ENCODE peak calls at places on chromosomes 7 and 10, in ten cellular contexts. E, S, M, N, K, Q, I, T, R and B are unnamed samples.
A peak's percentile ranks its signal among the peaks of the same experiment; 100 is the strongest.

GRCh38 chr7:75961194-75961593 is 33.2 kb downstream of the TMEM120A start:
- DNase-seq in R (no peak), N (no peak), I (peak; percentile 65), S (peak; percentile 9), E (no peak), Q (no peak), T (no peak), K (no peak), M (no peak), B (no peak)

GRCh38 chr7:27346531-27347260 is 104.1 kb downstream of the EVX1 start:
- DNase-seq in R (peak; percentile 84), T (no peak), E (peak; percentile 78), N (peak; percentile 32), I (peak; percentile 33), M (peak; percentile 82), S (no peak), K (peak; percentile 54), Q (no peak), B (no peak)

GRCh38 chr10:102565793-102566192 is 62.0 kb downstream of the SUFU start:
- DNase-seq in M (no peak), E (no peak), T (no peak), N (no peak), R (no peak), I (peak; percentile 97), Q (no peak), K (peak; percentile 93), S (no peak), B (no peak)

GRCh38 chr10:47246409-47247189 is 53.4 kb upstream of the GDF10 start:
- DNase-seq in K (peak; percentile 29), Q (peak; percentile 42), M (no peak), R (no peak), T (no peak), I (no peak), E (no peak), S (no peak), N (no peak), B (no peak)

GRCh38 chr10:130809761-130810515 is 501.6 kb downstream of the TCERG1L start:
- DNase-seq in T (no peak), M (no peak), K (peak; percentile 70), S (no peak), E (no peak), Q (no peak), R (no peak), I (no peak), N (no peak), B (no peak)

GRCh38 chr10:113261806-113262205 is 291.0 kb upstream of the HABP2 start:
- DNase-seq in M (no peak), R (no peak), N (no peak), I (no peak), T (no peak), E (no peak), S (no peak), Q (no peak), K (no peak), B (no peak)

GRCh38 chr7:50792342-50793114 is 9.8 kb upstream of the GRB10 start:
- DNase-seq in K (peak; percentile 78), Q (peak; percentile 81), E (no peak), R (peak; percentile 58), M (peak; percentile 47), I (peak; percentile 67), S (no peak), T (no peak), N (peak; percentile 45), B (peak; percentile 67)

GRCh38 chr7:4830176-4830575 is 31.7 kb downstream of the PAPOLB start:
- DNase-seq in E (no peak), I (peak; percentile 93), Q (no peak), M (peak; percentile 35), S (peak; percentile 50), K (peak; percentile 94), T (peak; percentile 55), N (no peak), R (peak; percentile 57), B (peak; percentile 90)

GRCh38 chr10:116990276-116990800 is 14.6 kb downstream of the SHTN1 start:
- DNase-seq in N (no peak), M (no peak), I (no peak), R (no peak), S (no peak), K (no peak), Q (no peak), E (no peak), T (no peak), B (no peak)

GRCh38 chr7:36814311-36814710 is 90.0 kb upstream of the AOAH start:
- DNase-seq in T (no peak), E (no peak), K (no peak), Q (no peak), N (no peak), M (no peak), S (no peak), I (no peak), R (no peak), B (no peak)

GRCh38 chr10:85548038-85548437 is 818.6 kb downstream of the GRID1 start:
- DNase-seq in Q (no peak), I (peak; percentile 10), E (peak; percentile 76), S (peak; percentile 17), T (peak; percentile 6), M (peak; percentile 43), N (no peak), R (no peak), K (peak; percentile 64), B (peak; percentile 57)

GRCh38 chr10:129849853-129850252 is 114.2 kb downstream of the EBF3 start:
- DNase-seq in K (no peak), N (no peak), M (no peak), S (no peak), R (no peak), T (no peak), I (no peak), E (no peak), Q (no peak), B (no peak)

DNA sequence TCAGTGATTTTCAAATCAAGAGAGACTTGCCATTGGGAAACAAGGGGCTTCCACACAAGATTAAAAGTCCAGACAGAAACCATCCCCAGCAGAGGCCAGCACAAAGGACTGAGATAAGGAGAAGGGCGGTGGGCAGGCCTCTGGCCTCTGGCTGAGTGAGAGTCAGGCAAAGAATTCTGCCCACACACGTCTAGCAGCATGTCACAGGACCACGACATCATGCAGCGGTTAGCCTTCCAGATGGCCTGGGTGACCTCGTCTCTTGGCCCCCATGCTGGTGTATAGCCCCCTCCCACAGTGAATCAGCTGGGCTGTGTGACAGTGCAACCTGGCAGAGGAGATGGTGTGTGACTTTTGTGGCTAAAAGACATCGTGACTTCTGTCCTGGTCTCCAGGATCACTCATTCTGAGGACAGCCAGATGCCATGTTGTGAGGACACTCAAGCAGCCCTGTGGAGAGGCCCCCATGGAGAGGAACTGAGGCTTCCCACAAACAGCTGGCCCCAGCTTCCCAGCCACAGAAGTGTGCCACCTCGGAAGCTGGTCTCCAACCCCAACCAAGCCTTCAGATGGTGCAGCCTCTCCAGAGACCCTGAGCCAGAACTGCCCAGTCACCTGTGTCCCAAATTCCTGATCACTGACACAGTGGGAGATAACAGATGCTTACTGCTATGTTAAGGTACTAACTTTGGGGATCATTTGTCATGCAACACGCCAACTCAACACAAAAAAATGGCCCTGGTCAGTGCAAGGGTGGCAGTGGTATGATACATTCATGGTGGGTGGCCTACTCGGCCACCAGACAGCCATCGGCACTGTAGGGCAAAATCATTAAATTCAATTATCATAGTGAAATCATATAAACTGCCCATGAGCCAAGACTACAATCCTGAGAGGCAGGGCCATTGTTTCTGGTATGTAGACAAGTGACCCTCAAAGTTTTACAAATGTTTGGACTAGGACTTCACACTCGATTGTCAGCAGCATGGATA is 73.2 kb downstream of the TNS3 start:
- DNase-seq in T (no peak), R (peak; percentile 51), K (no peak), N (no peak), E (no peak), I (no peak), M (no peak), S (no peak), Q (no peak), B (peak; percentile 50)
- H3K27ac ChIP-seq in T (no peak overlapping the region), R (no peak overlapping the region), K (peak overlapping the region; percentile 90), N (no peak overlapping the region), E (no peak overlapping the region), I (no peak overlapping the region), M (peak overlapping the region; percentile 44), S (no peak overlapping the region), Q (no peak overlapping the region), B (peak overlapping the region; percentile 72)

DNA sequence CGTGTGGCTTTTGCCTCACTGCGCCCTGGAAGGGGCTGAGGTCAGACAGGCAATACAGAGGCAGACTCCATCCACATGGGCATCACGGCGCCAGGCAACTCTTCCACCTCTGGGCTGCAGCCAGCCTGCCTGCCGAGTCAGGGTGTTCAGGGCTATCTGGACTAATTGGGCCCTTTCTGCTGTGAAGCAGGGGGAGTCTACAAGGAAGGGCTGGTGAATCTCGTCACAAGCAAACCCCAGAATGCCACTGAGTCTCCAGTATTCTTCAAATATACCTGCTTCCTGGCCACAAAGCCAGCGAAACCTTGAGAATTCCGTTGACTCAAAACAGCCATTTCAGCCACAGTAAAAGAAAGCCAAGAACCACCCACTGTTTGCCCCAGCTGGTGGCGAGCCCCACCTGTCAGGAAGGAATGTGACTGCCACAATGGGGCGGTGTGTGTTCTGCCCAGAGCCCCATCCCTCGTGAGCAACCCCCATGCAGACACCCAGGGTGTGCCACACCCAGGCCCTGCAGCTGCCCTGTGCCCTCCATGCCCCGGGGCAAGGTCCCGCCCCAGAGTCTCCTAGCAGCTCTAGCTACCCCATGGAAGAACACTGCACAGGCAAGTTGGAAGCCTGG is 117.3 kb downstream of the FAM53B start:
- DNase-seq in R (no peak), K (no peak), T (peak; percentile 52), S (no peak), M (no peak), N (no peak), E (peak; percentile 82), Q (peak; percentile 91), I (peak; percentile 54), B (no peak)
- TF ChIP-seq CTCF in R (no peak), K (no peak), T (no peak), S (no peak), M (no peak), N (no peak), E (no peak), Q (no peak), I (no peak), B (no peak)

GRCh38 chr10:13302821-13303555 is 3.1 kb upstream of the PHYH start:
- DNase-seq in K (no peak), Q (no peak), I (no peak), N (no peak), E (no peak), T (no peak), R (no peak), M (no peak), S (no peak), B (no peak)
- H3K4me3 ChIP-seq in K (no peak overlapping the region), Q (peak overlapping the region; percentile 45), I (peak overlapping the region; percentile 61), N (peak overlapping the region; percentile 74), E (no peak overlapping the region), T (peak overlapping the region; percentile 95), R (no peak overlapping the region), M (peak overlapping the region; percentile 53), S (peak overlapping the region; percentile 69), B (no peak overlapping the region)

DNA sequence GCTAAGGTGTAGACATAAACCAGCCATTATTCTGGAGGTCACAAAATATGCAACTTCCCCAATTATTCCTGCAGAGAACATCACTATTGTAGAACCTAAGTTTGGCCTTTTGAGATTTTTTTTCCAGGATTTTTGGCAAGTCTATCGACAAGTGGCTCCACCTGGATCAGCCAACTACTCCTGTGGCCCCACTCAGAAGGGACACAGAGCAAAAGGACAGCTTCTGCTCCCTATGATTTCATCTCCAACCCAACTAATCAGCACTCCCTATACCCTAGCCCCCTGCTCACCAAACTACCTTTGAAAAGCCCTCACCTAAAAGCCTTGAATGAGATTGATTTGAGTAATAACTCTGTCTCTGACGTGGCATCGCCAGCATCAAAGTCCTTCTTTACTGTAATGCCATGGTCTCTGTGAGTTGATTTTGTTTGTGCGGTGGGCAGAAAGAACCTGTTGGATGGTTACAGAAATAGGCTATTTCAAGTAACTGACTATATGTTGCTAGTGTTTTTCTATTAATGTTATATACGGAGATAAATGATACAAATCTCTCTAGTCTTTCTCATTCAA is 13.7 kb upstream of the CROT start:
- DNase-seq in T (no peak), Q (no peak), E (no peak), N (no peak), S (no peak), R (no peak), M (no peak), K (no peak), I (no peak), B (no peak)
- H3K27ac ChIP-seq in T (no peak overlapping the region), Q (no peak overlapping the region), E (no peak overlapping the region), N (no peak overlapping the region), S (no peak overlapping the region), R (no peak overlapping the region), M (no peak overlapping the region), K (no peak overlapping the region), I (no peak overlapping the region), B (no peak overlapping the region)